ENCODE peak calls at places on chromosomes 5 and 9, in five cellular contexts. One of them, this sample, is unnamed.

GRCh38 chr5:141843156-141843927 is 34.9 kb downstream of the PCDH1 start:
- DNase-seq in AG09309: no peak
- DNase-seq in CD8-positive, alpha-beta memory T cell: no peak
- DNase-seq in lung: no peak
- DNase-seq in foreskin fibroblast: no peak
- DNase-seq in this sample: no peak

GRCh38 chr5:31106742-31107546 is 86.5 kb upstream of the CDH6 start:
- DNase-seq in CD8-positive, alpha-beta memory T cell: no peak
- DNase-seq in foreskin fibroblast: peak; percentile 6
- DNase-seq in AG09309: no peak
- DNase-seq in lung: no peak
- DNase-seq in this sample: no peak

GRCh38 chr5:61023131-61023530 is 78.1 kb downstream of the NDUFAF2 start:
- DNase-seq in lung: no peak
- DNase-seq in CD8-positive, alpha-beta memory T cell: no peak
- DNase-seq in AG09309: peak; percentile 29
- DNase-seq in foreskin fibroblast: peak; percentile 34
- DNase-seq in this sample: peak; percentile 62

GRCh38 chr5:10607666-10608442 is 44.0 kb downstream of the ANKRD33B start:
- DNase-seq in AG09309: no peak
- DNase-seq in foreskin fibroblast: peak; percentile 79
- DNase-seq in lung: no peak
- DNase-seq in CD8-positive, alpha-beta memory T cell: no peak
- DNase-seq in this sample: no peak

GRCh38 chr9:2493106-2493505 is 128.5 kb upstream of the VLDLR start:
- DNase-seq in lung: no peak
- DNase-seq in CD8-positive, alpha-beta memory T cell: no peak
- DNase-seq in AG09309: no peak
- DNase-seq in foreskin fibroblast: peak; percentile 79
- DNase-seq in this sample: no peak

GRCh38 chr5:42542106-42542505 is 118.9 kb downstream of the GHR start:
- DNase-seq in foreskin fibroblast: peak; percentile 15
- DNase-seq in CD8-positive, alpha-beta memory T cell: no peak
- DNase-seq in lung: no peak
- DNase-seq in AG09309: no peak
- DNase-seq in this sample: no peak

GRCh38 chr5:77211013-77211690 is 672 bp downstream of the PDE8B start:
- DNase-seq in AG09309: no peak
- DNase-seq in lung: no peak
- DNase-seq in CD8-positive, alpha-beta memory T cell: no peak
- DNase-seq in foreskin fibroblast: peak; percentile 41
- DNase-seq in this sample: no peak

GRCh38 chr5:133944263-133945230 is 23.9 kb downstream of the C5orf15 start:
- DNase-seq in AG09309: no peak
- DNase-seq in CD8-positive, alpha-beta memory T cell: peak; percentile 17
- DNase-seq in lung: peak; percentile 43
- DNase-seq in foreskin fibroblast: peak; percentile 71
- DNase-seq in this sample: no peak

GRCh38 chr5:17177491-17178204 is 39.8 kb upstream of the BASP1 start:
- DNase-seq in foreskin fibroblast: no peak
- DNase-seq in lung: no peak
- DNase-seq in CD8-positive, alpha-beta memory T cell: no peak
- DNase-seq in AG09309: no peak
- DNase-seq in this sample: no peak

GRCh38 chr5:65198777-65199120 is 283.0 kb downstream of the ADAMTS6 start:
- DNase-seq in foreskin fibroblast: peak; percentile 98
- DNase-seq in lung: no peak
- DNase-seq in AG09309: peak; percentile 98
- DNase-seq in CD8-positive, alpha-beta memory T cell: no peak
- DNase-seq in this sample: peak; percentile 96

GRCh38 chr9:93658184-93658925 is 82.0 kb downstream of the PHF2 start:
- DNase-seq in foreskin fibroblast: no peak
- DNase-seq in CD8-positive, alpha-beta memory T cell: no peak
- DNase-seq in lung: no peak
- DNase-seq in AG09309: no peak
- DNase-seq in this sample: no peak

GRCh38 chr9:27888661-27889295 is 315.5 kb upstream of the C9orf72 start:
- DNase-seq in lung: no peak
- DNase-seq in foreskin fibroblast: no peak
- DNase-seq in CD8-positive, alpha-beta memory T cell: no peak
- DNase-seq in AG09309: no peak
- DNase-seq in this sample: no peak

GRCh38 chr5:1767524-1768282 is 31.9 kb downstream of the MRPL36 start:
- DNase-seq in foreskin fibroblast: no peak
- DNase-seq in CD8-positive, alpha-beta memory T cell: no peak
- DNase-seq in lung: no peak
- DNase-seq in AG09309: no peak
- DNase-seq in this sample: no peak

GRCh38 chr5:151104795-151105194 is 24.0 kb upstream of the TNIP1 start:
- DNase-seq in AG09309: peak; percentile 91
- DNase-seq in CD8-positive, alpha-beta memory T cell: no peak
- DNase-seq in lung: peak; percentile 54
- DNase-seq in foreskin fibroblast: peak; percentile 94
- DNase-seq in this sample: peak; percentile 80
- H3K4me3 ChIP-seq in AG09309: no peak overlapping the region
- H3K4me3 ChIP-seq in CD8-positive, alpha-beta memory T cell: no peak overlapping the region
- H3K4me3 ChIP-seq in lung: no peak overlapping the region
- H3K4me3 ChIP-seq in foreskin fibroblast: no peak overlapping the region
- H3K4me3 ChIP-seq in this sample: no peak overlapping the region

DNA sequence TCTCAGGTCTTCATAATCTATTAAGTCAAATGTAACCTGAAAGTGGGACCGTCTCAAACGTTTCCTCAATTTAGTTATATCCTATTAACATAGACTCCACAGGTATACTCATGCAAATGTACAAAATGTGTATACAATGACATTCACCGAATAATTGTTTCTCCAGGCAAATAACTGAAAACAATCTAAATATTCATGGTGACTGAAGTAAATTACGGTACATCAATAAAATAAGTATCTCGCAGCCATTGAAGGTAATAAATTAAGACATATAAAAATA is 482 bp downstream of the IARS1 start:
- DNase-seq in AG09309: no peak
- DNase-seq in CD8-positive, alpha-beta memory T cell: no peak
- DNase-seq in lung: no peak
- DNase-seq in foreskin fibroblast: no peak
- DNase-seq in this sample: no peak
- H3K4me3 ChIP-seq in AG09309: peak overlapping the region; percentile 76
- H3K4me3 ChIP-seq in CD8-positive, alpha-beta memory T cell: peak overlapping the region; percentile 89
- H3K4me3 ChIP-seq in lung: peak overlapping the region; percentile 88
- H3K4me3 ChIP-seq in foreskin fibroblast: peak overlapping the region; percentile 85
- H3K4me3 ChIP-seq in this sample: peak overlapping the region; percentile 85

DNA sequence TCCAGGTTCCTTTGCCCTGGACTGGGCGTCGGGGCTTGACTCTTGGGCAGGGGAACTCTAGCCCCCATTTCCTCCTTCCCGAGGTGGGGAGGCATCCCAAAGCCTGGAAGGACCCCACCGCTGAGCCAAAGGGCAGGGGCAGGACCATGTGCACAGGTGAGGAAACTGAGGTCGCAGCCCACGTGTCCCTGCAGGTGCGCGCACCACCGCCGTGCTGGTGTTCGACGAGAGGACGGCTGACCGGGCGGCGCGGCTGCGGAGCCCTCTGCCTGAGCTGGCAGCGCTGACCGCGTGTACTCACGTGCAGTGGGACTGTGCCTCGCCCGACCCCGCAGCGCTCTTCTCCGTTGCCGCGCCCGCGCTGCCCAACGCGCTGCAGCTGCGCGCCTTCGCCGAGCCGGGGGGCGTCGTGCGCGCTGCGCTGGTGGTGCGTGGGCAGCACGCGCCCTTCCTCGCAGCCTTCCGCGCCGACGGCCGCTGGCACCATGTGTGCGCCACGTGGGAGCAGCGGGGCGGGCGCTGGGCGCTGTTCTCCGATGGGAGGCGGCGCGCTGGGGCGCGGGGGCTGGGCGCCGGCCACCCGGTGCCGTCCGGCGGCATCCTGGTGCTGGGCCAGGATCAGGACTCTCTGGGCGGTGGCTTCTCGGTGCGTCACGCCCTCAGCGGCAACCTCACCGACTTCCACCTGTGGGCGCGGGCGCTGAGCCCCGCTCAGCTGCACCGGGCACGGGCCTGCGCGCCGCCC is 2.8 kb downstream of the ADGRD2 start:
- DNase-seq in lung: no peak
- DNase-seq in AG09309: no peak
- DNase-seq in CD8-positive, alpha-beta memory T cell: no peak
- DNase-seq in foreskin fibroblast: no peak
- DNase-seq in this sample: no peak
- H3K4me3 ChIP-seq in lung: no peak overlapping the region
- H3K4me3 ChIP-seq in AG09309: no peak overlapping the region
- H3K4me3 ChIP-seq in CD8-positive, alpha-beta memory T cell: no peak overlapping the region
- H3K4me3 ChIP-seq in foreskin fibroblast: no peak overlapping the region
- H3K4me3 ChIP-seq in this sample: no peak overlapping the region

DNA sequence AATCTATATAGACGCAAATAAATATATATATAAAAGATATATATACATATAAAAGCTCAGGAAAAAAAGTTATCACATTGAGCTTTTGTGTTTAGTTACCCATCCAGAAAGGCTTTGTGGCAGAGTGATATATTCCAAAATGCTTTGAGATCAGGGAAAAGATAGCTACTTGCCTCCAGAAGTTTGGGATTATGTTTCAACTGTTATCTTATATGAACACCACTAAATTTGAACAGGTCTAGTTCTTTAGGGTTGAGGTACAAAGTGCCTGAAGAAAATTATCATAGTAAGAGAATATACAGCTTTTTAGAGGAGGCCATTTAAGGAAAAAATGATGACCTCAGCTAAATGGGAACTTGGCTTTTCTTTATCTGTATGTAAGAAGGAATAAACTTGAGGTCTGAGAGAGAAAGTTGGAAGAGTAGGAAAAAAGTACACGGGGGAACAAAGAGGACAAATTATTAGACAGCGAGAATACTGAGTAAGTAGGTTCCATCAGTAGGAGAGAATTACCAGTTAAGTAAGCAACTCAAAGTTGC is 2.4 kb downstream of the ERP44 start:
- DNase-seq in foreskin fibroblast: no peak
- DNase-seq in lung: no peak
- DNase-seq in AG09309: no peak
- DNase-seq in CD8-positive, alpha-beta memory T cell: no peak
- DNase-seq in this sample: no peak
- H3K4me3 ChIP-seq in foreskin fibroblast: no peak overlapping the region
- H3K4me3 ChIP-seq in lung: no peak overlapping the region
- H3K4me3 ChIP-seq in AG09309: no peak overlapping the region
- H3K4me3 ChIP-seq in CD8-positive, alpha-beta memory T cell: no peak overlapping the region
- H3K4me3 ChIP-seq in this sample: no peak overlapping the region

DNA sequence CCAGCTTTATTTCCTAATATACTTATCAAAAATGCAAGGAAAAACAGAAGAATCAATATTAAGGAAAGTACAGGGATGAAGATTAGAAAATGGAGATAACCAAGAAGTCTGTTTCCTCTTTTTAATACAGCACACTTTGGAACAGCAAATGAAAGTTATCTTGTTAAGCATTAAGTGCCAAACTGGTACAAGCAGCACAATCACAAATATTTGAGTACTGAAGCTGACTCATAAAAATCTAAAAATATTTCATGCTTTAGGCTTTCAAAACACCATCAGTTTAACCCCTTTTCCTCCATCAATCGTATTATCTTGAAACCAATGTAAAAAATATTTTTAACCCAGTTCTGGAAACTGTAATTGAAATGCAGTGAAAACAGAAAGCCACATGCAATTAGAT is 2.7 kb downstream of the FBXW11 start:
- DNase-seq in lung: no peak
- DNase-seq in foreskin fibroblast: peak; percentile 20
- DNase-seq in CD8-positive, alpha-beta memory T cell: no peak
- DNase-seq in AG09309: no peak
- DNase-seq in this sample: no peak
- H3K4me3 ChIP-seq in lung: no peak overlapping the region
- H3K4me3 ChIP-seq in foreskin fibroblast: peak overlapping the region; percentile 94
- H3K4me3 ChIP-seq in CD8-positive, alpha-beta memory T cell: no peak overlapping the region
- H3K4me3 ChIP-seq in AG09309: no peak overlapping the region
- H3K4me3 ChIP-seq in this sample: no peak overlapping the region

DNA sequence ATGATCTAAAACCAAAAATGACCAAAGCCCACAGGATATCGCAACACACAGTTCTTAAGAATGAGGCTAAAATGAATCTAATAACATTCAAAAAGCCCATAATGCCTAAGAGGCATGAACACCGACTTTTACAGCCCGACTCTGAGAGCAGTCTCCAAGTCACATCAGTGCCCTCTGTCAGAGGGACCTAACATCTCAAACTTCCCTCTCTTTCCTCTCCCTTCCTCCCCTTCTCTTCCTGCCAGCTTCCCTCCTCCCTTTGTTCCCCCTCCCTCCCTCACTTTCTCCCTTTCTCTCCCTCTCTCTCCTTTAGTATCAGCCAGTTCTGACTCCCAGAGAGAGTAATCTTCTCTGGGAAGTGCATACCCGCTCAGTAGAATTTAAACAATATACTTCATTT is 154.4 kb downstream of the GLIS3 start:
- DNase-seq in foreskin fibroblast: no peak
- DNase-seq in AG09309: no peak
- DNase-seq in lung: no peak
- DNase-seq in CD8-positive, alpha-beta memory T cell: no peak
- DNase-seq in this sample: no peak
- H3K4me3 ChIP-seq in foreskin fibroblast: no peak overlapping the region
- H3K4me3 ChIP-seq in AG09309: no peak overlapping the region
- H3K4me3 ChIP-seq in lung: no peak overlapping the region
- H3K4me3 ChIP-seq in CD8-positive, alpha-beta memory T cell: no peak overlapping the region
- H3K4me3 ChIP-seq in this sample: no peak overlapping the region

This sample was measured in BJ.